ENCODE peak calls at places on chromosome 10, in six cellular contexts. One of them, this sample, is unnamed.
A peak's percentile ranks its signal among the peaks of the same experiment; 100 is the strongest.

GRCh38 chr10:92695679-92696605 is 6.2 kb downstream of the HHEX start:
- DNase-seq in OCI-LY7: no peak
- DNase-seq in IMR-90: peak; percentile 70
- DNase-seq in adrenal gland: peak; percentile 88
- DNase-seq in uterus: no peak
- DNase-seq in CD4-positive, CD25-positive, alpha-beta regulatory T cell: no peak
- DNase-seq in this sample: peak; percentile 1

GRCh38 chr10:58952747-58953466 is 223.5 kb upstream of the PHYHIPL start:
- DNase-seq in OCI-LY7: peak; percentile 31
- DNase-seq in IMR-90: peak; percentile 42
- DNase-seq in adrenal gland: peak; percentile 69
- DNase-seq in uterus: peak; percentile 44
- DNase-seq in CD4-positive, CD25-positive, alpha-beta regulatory T cell: peak; percentile 20
- DNase-seq in this sample: peak; percentile 74

GRCh38 chr10:43707755-43708154 is 59.1 kb upstream of the ZNF32 start:
- DNase-seq in OCI-LY7: no peak
- DNase-seq in IMR-90: no peak
- DNase-seq in adrenal gland: peak; percentile 43
- DNase-seq in uterus: no peak
- DNase-seq in CD4-positive, CD25-positive, alpha-beta regulatory T cell: no peak
- DNase-seq in this sample: no peak

GRCh38 chr10:100370976-100371706 is 24.1 kb downstream of the SCD start:
- DNase-seq in OCI-LY7: peak; percentile 31
- DNase-seq in IMR-90: peak; percentile 87
- DNase-seq in adrenal gland: peak; percentile 88
- DNase-seq in uterus: peak; percentile 28
- DNase-seq in CD4-positive, CD25-positive, alpha-beta regulatory T cell: peak; percentile 68
- DNase-seq in this sample: peak; percentile 83

GRCh38 chr10:72336259-72337038 is 18.3 kb downstream of the DNAJB12 start:
- DNase-seq in OCI-LY7: no peak
- DNase-seq in IMR-90: no peak
- DNase-seq in adrenal gland: no peak
- DNase-seq in uterus: no peak
- DNase-seq in CD4-positive, CD25-positive, alpha-beta regulatory T cell: no peak
- DNase-seq in this sample: no peak

GRCh38 chr10:123769647-123770046 is 103.5 kb downstream of the GPR26 start:
- DNase-seq in OCI-LY7: no peak
- DNase-seq in IMR-90: no peak
- DNase-seq in adrenal gland: no peak
- DNase-seq in uterus: no peak
- DNase-seq in CD4-positive, CD25-positive, alpha-beta regulatory T cell: no peak
- DNase-seq in this sample: no peak

GRCh38 chr10:129759214-129760002 is 204.7 kb downstream of the EBF3 start:
- DNase-seq in OCI-LY7: no peak
- DNase-seq in IMR-90: no peak
- DNase-seq in adrenal gland: no peak
- DNase-seq in uterus: peak; percentile 4
- DNase-seq in CD4-positive, CD25-positive, alpha-beta regulatory T cell: no peak
- DNase-seq in this sample: no peak

GRCh38 chr10:86756511-86757109 is at the start of gene BMPR1A:
- DNase-seq in OCI-LY7: no peak
- DNase-seq in IMR-90: peak; percentile 86
- DNase-seq in adrenal gland: peak; percentile 90
- DNase-seq in uterus: no peak
- DNase-seq in CD4-positive, CD25-positive, alpha-beta regulatory T cell: no peak
- DNase-seq in this sample: no peak

GRCh38 chr10:16437540-16437894 is 707 bp downstream of the PTER start:
- DNase-seq in OCI-LY7: peak; percentile 14
- DNase-seq in IMR-90: no peak
- DNase-seq in adrenal gland: no peak
- DNase-seq in uterus: no peak
- DNase-seq in CD4-positive, CD25-positive, alpha-beta regulatory T cell: no peak
- DNase-seq in this sample: no peak

GRCh38 chr10:2619927-2620326 is 447.4 kb upstream of the PFKP start:
- DNase-seq in OCI-LY7: no peak
- DNase-seq in IMR-90: no peak
- DNase-seq in adrenal gland: no peak
- DNase-seq in uterus: no peak
- DNase-seq in CD4-positive, CD25-positive, alpha-beta regulatory T cell: no peak
- DNase-seq in this sample: no peak

GRCh38 chr10:29428486-29428885 is 139.6 kb downstream of the LYZL1 start:
- DNase-seq in OCI-LY7: no peak
- DNase-seq in IMR-90: no peak
- DNase-seq in adrenal gland: no peak
- DNase-seq in uterus: no peak
- DNase-seq in CD4-positive, CD25-positive, alpha-beta regulatory T cell: no peak
- DNase-seq in this sample: no peak

GRCh38 chr10:62071846-62072281 is 170.4 kb downstream of the ARID5B start:
- DNase-seq in OCI-LY7: no peak
- DNase-seq in IMR-90: peak; percentile 78
- DNase-seq in adrenal gland: no peak
- DNase-seq in uterus: no peak
- DNase-seq in CD4-positive, CD25-positive, alpha-beta regulatory T cell: no peak
- DNase-seq in this sample: no peak

GRCh38 chr10:8380833-8381491 is 326.5 kb downstream of the GATA3 start:
- DNase-seq in OCI-LY7: no peak
- DNase-seq in IMR-90: no peak
- DNase-seq in adrenal gland: no peak
- DNase-seq in uterus: no peak
- DNase-seq in CD4-positive, CD25-positive, alpha-beta regulatory T cell: no peak
- DNase-seq in this sample: no peak

GRCh38 chr10:92490387-92490786 is 83.5 kb downstream of the IDE start:
- DNase-seq in OCI-LY7: no peak
- DNase-seq in IMR-90: peak; percentile 87
- DNase-seq in adrenal gland: no peak
- DNase-seq in uterus: no peak
- DNase-seq in CD4-positive, CD25-positive, alpha-beta regulatory T cell: no peak
- DNase-seq in this sample: no peak

GRCh38 chr10:4650572-4650971 is 175.4 kb upstream of the AKR1E2 start:
- DNase-seq in OCI-LY7: no peak
- DNase-seq in IMR-90: peak; percentile 75
- DNase-seq in adrenal gland: no peak
- DNase-seq in uterus: no peak
- DNase-seq in CD4-positive, CD25-positive, alpha-beta regulatory T cell: no peak
- DNase-seq in this sample: no peak

GRCh38 chr10:5832946-5833345 is 19.7 kb upstream of the GDI2 start:
- DNase-seq in OCI-LY7: no peak
- DNase-seq in IMR-90: no peak
- DNase-seq in adrenal gland: no peak
- DNase-seq in uterus: no peak
- DNase-seq in CD4-positive, CD25-positive, alpha-beta regulatory T cell: no peak
- DNase-seq in this sample: no peak

GRCh38 chr10:110353244-110354119 is 48.8 kb upstream of the SMNDC1 start:
- DNase-seq in OCI-LY7: peak; percentile 14
- DNase-seq in IMR-90: peak; percentile 99
- DNase-seq in adrenal gland: peak; percentile 82
- DNase-seq in uterus: no peak
- DNase-seq in CD4-positive, CD25-positive, alpha-beta regulatory T cell: peak; percentile 51
- DNase-seq in this sample: no peak

GRCh38 chr10:34346516-34347150 is 468.5 kb downstream of the PARD3 start:
- DNase-seq in OCI-LY7: no peak
- DNase-seq in IMR-90: peak; percentile 80
- DNase-seq in adrenal gland: no peak
- DNase-seq in uterus: no peak
- DNase-seq in CD4-positive, CD25-positive, alpha-beta regulatory T cell: no peak
- DNase-seq in this sample: no peak

GRCh38 chr10:35004651-35005050 is 85.5 kb downstream of the CUL2 start:
- DNase-seq in OCI-LY7: no peak
- DNase-seq in IMR-90: peak; percentile 36
- DNase-seq in adrenal gland: no peak
- DNase-seq in uterus: no peak
- DNase-seq in CD4-positive, CD25-positive, alpha-beta regulatory T cell: no peak
- DNase-seq in this sample: no peak

GRCh38 chr10:101782811-101783735 is at the start of gene NPM3:
- DNase-seq in OCI-LY7: peak; percentile 90
- DNase-seq in IMR-90: peak; percentile 70
- DNase-seq in adrenal gland: peak; percentile 86
- DNase-seq in uterus: peak; percentile 77
- DNase-seq in CD4-positive, CD25-positive, alpha-beta regulatory T cell: peak; percentile 86
- DNase-seq in this sample: peak; percentile 85

GRCh38 chr10:101780187-101780817 is 2.9 kb downstream of the NPM3 start:
- DNase-seq in OCI-LY7: peak; percentile 13
- DNase-seq in IMR-90: no peak
- DNase-seq in adrenal gland: no peak
- DNase-seq in uterus: no peak
- DNase-seq in CD4-positive, CD25-positive, alpha-beta regulatory T cell: no peak
- DNase-seq in this sample: no peak

GRCh38 chr10:101780818-101781654 is 2.2 kb downstream of the NPM3 start:
- DNase-seq in OCI-LY7: peak; percentile 82
- DNase-seq in IMR-90: peak; percentile 64
- DNase-seq in adrenal gland: peak; percentile 76
- DNase-seq in uterus: peak; percentile 24
- DNase-seq in CD4-positive, CD25-positive, alpha-beta regulatory T cell: peak; percentile 75
- DNase-seq in this sample: peak; percentile 75

GRCh38 chr10:101781984-101782810 is 1.0 kb downstream of the NPM3 start:
- DNase-seq in OCI-LY7: peak; percentile 29
- DNase-seq in IMR-90: no peak
- DNase-seq in adrenal gland: no peak
- DNase-seq in uterus: no peak
- DNase-seq in CD4-positive, CD25-positive, alpha-beta regulatory T cell: no peak
- DNase-seq in this sample: no peak

DNA sequence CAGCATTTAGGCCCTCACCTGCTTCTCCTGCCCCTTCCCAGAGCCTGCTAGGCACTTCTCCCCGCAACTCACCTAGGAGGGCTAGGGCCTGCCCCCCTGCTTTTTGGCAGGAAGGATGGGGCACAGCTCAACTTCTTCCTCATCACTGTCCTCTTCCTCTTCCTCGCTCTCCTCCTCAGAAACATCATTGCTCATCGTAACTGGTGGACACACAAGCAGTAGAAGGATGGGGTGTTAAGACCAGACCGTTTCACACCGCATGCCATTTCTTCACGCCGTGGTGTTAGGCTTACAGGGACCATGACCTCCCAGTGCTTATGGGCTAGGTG is 1.6 kb downstream of the NPM3 start:
- DNase-seq in OCI-LY7: no peak
- DNase-seq in IMR-90: no peak
- DNase-seq in adrenal gland: no peak
- DNase-seq in uterus: no peak
- DNase-seq in CD4-positive, CD25-positive, alpha-beta regulatory T cell: no peak
- DNase-seq in this sample: no peak
- H3K4me1 ChIP-seq in OCI-LY7: peaks cover 50% of the 10 kb centered on the region
- H3K4me1 ChIP-seq in IMR-90: peaks cover 11% of the 10 kb centered on the region
- H3K4me1 ChIP-seq in adrenal gland: peaks cover 23% of the 10 kb centered on the region
- H3K4me1 ChIP-seq in uterus: no peaks in the 10 kb centered on the region
- H3K4me1 ChIP-seq in CD4-positive, CD25-positive, alpha-beta regulatory T cell: peaks cover 57% of the 10 kb centered on the region
- H3K4me1 ChIP-seq in this sample: peaks cover 21% of the 10 kb centered on the region

DNA sequence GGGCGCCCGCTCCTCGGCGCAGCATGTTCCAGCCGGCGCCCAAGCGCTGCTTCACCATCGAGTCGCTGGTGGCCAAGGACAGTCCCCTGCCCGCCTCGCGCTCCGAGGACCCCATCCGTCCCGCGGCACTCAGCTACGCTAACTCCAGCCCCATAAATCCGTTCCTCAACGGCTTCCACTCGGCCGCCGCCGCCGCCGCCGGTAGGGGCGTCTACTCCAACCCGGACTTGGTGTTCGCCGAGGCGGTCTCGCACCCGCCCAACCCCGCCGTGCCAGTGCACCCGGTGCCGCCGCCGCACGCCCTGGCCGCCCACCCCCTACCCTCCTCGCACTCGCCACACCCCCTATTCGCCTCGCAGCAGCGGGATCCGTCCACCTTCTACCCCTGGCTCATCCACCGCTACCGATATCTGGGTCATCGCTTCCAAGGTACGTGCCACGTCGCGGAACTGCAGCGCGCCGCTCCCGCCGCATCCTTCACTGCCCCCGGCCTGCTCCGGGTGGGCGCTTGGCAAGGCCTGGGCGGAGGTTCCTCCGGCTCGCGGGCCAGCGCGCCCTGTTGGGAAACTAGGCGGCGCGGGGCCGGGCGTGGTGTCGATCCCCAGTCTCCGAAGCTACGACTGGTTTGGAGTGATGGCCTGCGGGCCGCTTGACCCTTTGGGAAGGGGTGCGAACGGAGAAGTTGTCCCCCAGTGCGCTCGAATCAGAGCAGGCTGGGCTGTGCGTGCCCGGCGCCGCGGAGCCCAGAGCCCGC is 876 bp downstream of the EMX2 start:
- DNase-seq in OCI-LY7: no peak
- DNase-seq in IMR-90: no peak
- DNase-seq in adrenal gland: peak; percentile 11
- DNase-seq in uterus: no peak
- DNase-seq in CD4-positive, CD25-positive, alpha-beta regulatory T cell: peak; percentile 26
- DNase-seq in this sample: no peak
- H3K4me3 ChIP-seq in OCI-LY7: no peak overlapping the region
- H3K4me3 ChIP-seq in IMR-90: no peak overlapping the region
- H3K4me3 ChIP-seq in adrenal gland: peak overlapping the region; percentile 51
- H3K4me3 ChIP-seq in uterus: peak overlapping the region; percentile 60
- H3K4me3 ChIP-seq in CD4-positive, CD25-positive, alpha-beta regulatory T cell: no peak overlapping the region
- H3K4me3 ChIP-seq in this sample: no peak overlapping the region

DNA sequence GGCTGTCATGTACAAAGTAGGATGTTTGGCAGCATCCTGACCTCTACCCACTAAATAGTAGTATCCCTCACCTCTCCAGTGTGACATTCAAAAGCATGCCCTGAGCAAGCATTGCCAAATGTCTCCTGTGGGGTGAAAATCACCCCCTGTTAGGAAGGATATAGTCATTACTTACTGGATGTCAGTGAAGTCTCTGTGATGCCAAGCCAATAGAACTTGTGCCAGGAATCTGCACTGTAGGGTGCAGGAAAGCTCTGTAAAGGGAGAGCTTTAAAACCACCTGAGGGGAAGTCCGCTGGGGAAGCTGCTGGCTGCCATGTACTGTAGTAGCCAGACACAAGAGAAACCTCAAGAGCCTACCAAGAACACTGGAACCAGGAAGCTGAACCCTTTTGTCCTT is 170.7 kb upstream of the DKK1 start:
- DNase-seq in OCI-LY7: no peak
- DNase-seq in IMR-90: no peak
- DNase-seq in adrenal gland: no peak
- DNase-seq in uterus: no peak
- DNase-seq in CD4-positive, CD25-positive, alpha-beta regulatory T cell: no peak
- DNase-seq in this sample: no peak
- H3K4me1 ChIP-seq in OCI-LY7: no peaks in the 10 kb centered on the region
- H3K4me1 ChIP-seq in IMR-90: no peaks in the 10 kb centered on the region
- H3K4me1 ChIP-seq in adrenal gland: no peaks in the 10 kb centered on the region
- H3K4me1 ChIP-seq in uterus: no peaks in the 10 kb centered on the region
- H3K4me1 ChIP-seq in CD4-positive, CD25-positive, alpha-beta regulatory T cell: no peaks in the 10 kb centered on the region
- H3K4me1 ChIP-seq in this sample: no peaks in the 10 kb centered on the region

GRCh38 chr10:22598488-22598887 is 115.9 kb downstream of the PIP4K2A start:
- DNase-seq in OCI-LY7: no peak
- DNase-seq in IMR-90: no peak
- DNase-seq in adrenal gland: peak; percentile 39
- DNase-seq in uterus: no peak
- DNase-seq in CD4-positive, CD25-positive, alpha-beta regulatory T cell: no peak
- DNase-seq in this sample: no peak

GRCh38 chr10:22601618-22602017 is 112.8 kb downstream of the PIP4K2A start:
- DNase-seq in OCI-LY7: no peak
- DNase-seq in IMR-90: no peak
- DNase-seq in adrenal gland: no peak
- DNase-seq in uterus: no peak
- DNase-seq in CD4-positive, CD25-positive, alpha-beta regulatory T cell: no peak
- DNase-seq in this sample: no peak

GRCh38 chr10:22600516-22600915 is 113.9 kb downstream of the PIP4K2A start:
- DNase-seq in OCI-LY7: no peak
- DNase-seq in IMR-90: no peak
- DNase-seq in adrenal gland: no peak
- DNase-seq in uterus: no peak
- DNase-seq in CD4-positive, CD25-positive, alpha-beta regulatory T cell: no peak
- DNase-seq in this sample: no peak

GRCh38 chr10:22599048-22599561 is 115.3 kb downstream of the PIP4K2A start:
- DNase-seq in OCI-LY7: no peak
- DNase-seq in IMR-90: peak; percentile 88
- DNase-seq in adrenal gland: no peak
- DNase-seq in uterus: no peak
- DNase-seq in CD4-positive, CD25-positive, alpha-beta regulatory T cell: peak; percentile 26
- DNase-seq in this sample: no peak

GRCh38 chr10:22599636-22600228 is 114.6 kb downstream of the PIP4K2A start:
- DNase-seq in OCI-LY7: no peak
- DNase-seq in IMR-90: no peak
- DNase-seq in adrenal gland: no peak
- DNase-seq in uterus: no peak
- DNase-seq in CD4-positive, CD25-positive, alpha-beta regulatory T cell: no peak
- DNase-seq in this sample: no peak
- H3K4me3 ChIP-seq in OCI-LY7: no peak overlapping the region
- H3K4me3 ChIP-seq in IMR-90: no peak overlapping the region
- H3K4me3 ChIP-seq in adrenal gland: no peak overlapping the region
- H3K4me3 ChIP-seq in uterus: no peak overlapping the region
- H3K4me3 ChIP-seq in CD4-positive, CD25-positive, alpha-beta regulatory T cell: no peak overlapping the region
- H3K4me3 ChIP-seq in this sample: no peak overlapping the region